ENCODE peak calls at places on chromosomes 2 and 18, in nine cellular contexts. One of them, this sample, is unnamed.

GRCh38 chr18:28425886-28426285 is 249.0 kb upstream of the CDH2 start:
- DNase-seq in B cell: no peak
- DNase-seq in sigmoid colon: no peak
- DNase-seq in anterior cingulate cortex: no peak
- DNase-seq in AG08396: no peak
- DNase-seq in NB4: no peak
- DNase-seq in CD8-positive, alpha-beta T cell: no peak
- DNase-seq in NCI-H1930: no peak
- DNase-seq in amygdala: no peak
- DNase-seq in this sample: no peak

GRCh38 chr2:1970341-1970740 is 226.0 kb upstream of the PXDN start:
- DNase-seq in B cell: no peak
- DNase-seq in sigmoid colon: peak
- DNase-seq in anterior cingulate cortex: no peak
- DNase-seq in AG08396: no peak
- DNase-seq in NB4: no peak
- DNase-seq in CD8-positive, alpha-beta T cell: no peak
- DNase-seq in NCI-H1930: no peak
- DNase-seq in amygdala: no peak
- DNase-seq in this sample: peak

GRCh38 chr2:240637116-240637900 is 12.0 kb downstream of the GPR35 start:
- DNase-seq in B cell: peak
- DNase-seq in sigmoid colon: no peak
- DNase-seq in anterior cingulate cortex: no peak
- DNase-seq in AG08396: no peak
- DNase-seq in NB4: no peak
- DNase-seq in CD8-positive, alpha-beta T cell: no peak
- DNase-seq in NCI-H1930: no peak
- DNase-seq in amygdala: no peak
- DNase-seq in this sample: peak

GRCh38 chr2:187964742-187965141 is 326.9 kb upstream of the GULP1 start:
- DNase-seq in B cell: no peak
- DNase-seq in sigmoid colon: no peak
- DNase-seq in anterior cingulate cortex: no peak
- DNase-seq in AG08396: peak
- DNase-seq in NB4: no peak
- DNase-seq in CD8-positive, alpha-beta T cell: no peak
- DNase-seq in NCI-H1930: no peak
- DNase-seq in amygdala: no peak
- DNase-seq in this sample: no peak

GRCh38 chr18:12305930-12306629 is 2.0 kb upstream of the TUBB6 start:
- DNase-seq in B cell: no peak
- DNase-seq in sigmoid colon: no peak
- DNase-seq in anterior cingulate cortex: no peak
- DNase-seq in AG08396: no peak
- DNase-seq in NB4: no peak
- DNase-seq in CD8-positive, alpha-beta T cell: no peak
- DNase-seq in NCI-H1930: no peak
- DNase-seq in amygdala: no peak
- DNase-seq in this sample: no peak

GRCh38 chr2:182866095-182866460 is 359 bp downstream of the FRZB start:
- DNase-seq in B cell: no peak
- DNase-seq in sigmoid colon: peak
- DNase-seq in anterior cingulate cortex: no peak
- DNase-seq in AG08396: peak
- DNase-seq in NB4: no peak
- DNase-seq in CD8-positive, alpha-beta T cell: no peak
- DNase-seq in NCI-H1930: no peak
- DNase-seq in amygdala: no peak
- DNase-seq in this sample: no peak

GRCh38 chr2:104606056-104606455 is 247.9 kb upstream of the POU3F3 start:
- DNase-seq in B cell: no peak
- DNase-seq in sigmoid colon: no peak
- DNase-seq in anterior cingulate cortex: no peak
- DNase-seq in AG08396: no peak
- DNase-seq in NB4: no peak
- DNase-seq in CD8-positive, alpha-beta T cell: no peak
- DNase-seq in NCI-H1930: no peak
- DNase-seq in amygdala: no peak
- DNase-seq in this sample: no peak

GRCh38 chr2:131828164-131828561 is 300.5 kb downstream of the CCDC74A start:
- DNase-seq in B cell: peak
- DNase-seq in sigmoid colon: no peak
- DNase-seq in anterior cingulate cortex: no peak
- DNase-seq in AG08396: no peak
- DNase-seq in NB4: no peak
- DNase-seq in CD8-positive, alpha-beta T cell: no peak
- DNase-seq in NCI-H1930: no peak
- DNase-seq in amygdala: no peak
- DNase-seq in this sample: no peak

GRCh38 chr18:57029761-57030160 is 117.1 kb upstream of the BOD1L2 start:
- DNase-seq in B cell: no peak
- DNase-seq in sigmoid colon: no peak
- DNase-seq in anterior cingulate cortex: no peak
- DNase-seq in AG08396: no peak
- DNase-seq in NB4: peak
- DNase-seq in CD8-positive, alpha-beta T cell: no peak
- DNase-seq in NCI-H1930: peak
- DNase-seq in amygdala: no peak
- DNase-seq in this sample: no peak

GRCh38 chr2:73112026-73112912 is 479 bp downstream of the RAB11FIP5 start:
- DNase-seq in B cell: peak
- DNase-seq in sigmoid colon: peak
- DNase-seq in anterior cingulate cortex: no peak
- DNase-seq in AG08396: peak
- DNase-seq in NB4: peak
- DNase-seq in CD8-positive, alpha-beta T cell: peak
- DNase-seq in NCI-H1930: peak
- DNase-seq in amygdala: no peak
- DNase-seq in this sample: no peak

GRCh38 chr2:95018861-95019550 is 6.5 kb upstream of the MAL start:
- DNase-seq in B cell: no peak
- DNase-seq in sigmoid colon: no peak
- DNase-seq in anterior cingulate cortex: no peak
- DNase-seq in AG08396: no peak
- DNase-seq in NB4: no peak
- DNase-seq in CD8-positive, alpha-beta T cell: no peak
- DNase-seq in NCI-H1930: no peak
- DNase-seq in amygdala: no peak
- DNase-seq in this sample: no peak

GRCh38 chr2:210086930-210087329 is 84.3 kb downstream of the KANSL1L start:
- DNase-seq in B cell: no peak
- DNase-seq in sigmoid colon: no peak
- DNase-seq in anterior cingulate cortex: no peak
- DNase-seq in AG08396: no peak
- DNase-seq in NB4: no peak
- DNase-seq in CD8-positive, alpha-beta T cell: no peak
- DNase-seq in NCI-H1930: no peak
- DNase-seq in amygdala: no peak
- DNase-seq in this sample: no peak

GRCh38 chr2:120472891-120473309 is 127.0 kb downstream of the INHBB start:
- DNase-seq in B cell: no peak
- DNase-seq in sigmoid colon: peak
- DNase-seq in anterior cingulate cortex: no peak
- DNase-seq in AG08396: no peak
- DNase-seq in NB4: no peak
- DNase-seq in CD8-positive, alpha-beta T cell: no peak
- DNase-seq in NCI-H1930: no peak
- DNase-seq in amygdala: no peak
- DNase-seq in this sample: no peak

GRCh38 chr2:57881998-57882884 is 164.4 kb upstream of the VRK2 start:
- DNase-seq in B cell: no peak
- DNase-seq in sigmoid colon: no peak
- DNase-seq in anterior cingulate cortex: no peak
- DNase-seq in AG08396: peak
- DNase-seq in NB4: no peak
- DNase-seq in CD8-positive, alpha-beta T cell: no peak
- DNase-seq in NCI-H1930: no peak
- DNase-seq in amygdala: no peak
- DNase-seq in this sample: no peak

This sample was measured in ureter.